ENCODE peak calls at places on chromosomes 1 and 21, in four cellular contexts. L, H, W and I are unnamed samples.

GRCh38 chr1:8625981-8626898 is 191.2 kb downstream of the RERE start:
- DNase-seq in L (no peak), H (no peak), W (no peak), I (peak; percentile 3)

GRCh38 chr21:42040411-42041180 is 30.4 kb upstream of the ZBTB21 start:
- DNase-seq in L (no peak), H (no peak), W (peak; percentile 46), I (peak; percentile 99)

GRCh38 chr1:25782608-25783201 is 17.3 kb upstream of the SELENON start:
- DNase-seq in L (no peak), H (no peak), W (no peak), I (no peak)

GRCh38 chr21:35234725-35235124 is 185.6 kb upstream of the RUNX1 start:
- DNase-seq in L (no peak), H (no peak), W (no peak), I (no peak)

GRCh38 chr1:204405988-204406387 is 5.6 kb downstream of the PPP1R15B start:
- DNase-seq in L (no peak), H (no peak), W (no peak), I (no peak)

GRCh38 chr1:227082999-227083746 is 143.1 kb downstream of the COQ8A start:
- DNase-seq in L (no peak), H (no peak), W (no peak), I (no peak)

GRCh38 chr1:91806777-91807700 is 78.9 kb downstream of the TGFBR3 start:
- DNase-seq in L (no peak), H (no peak), W (no peak), I (no peak)

GRCh38 chr1:89907669-89908293 is 86.9 kb downstream of the LRRC8D start:
- DNase-seq in L (no peak), H (no peak), W (no peak), I (no peak)

GRCh38 chr1:35364732-35365131 is 96.2 kb downstream of the ZMYM4 start:
- DNase-seq in L (no peak), H (no peak), W (no peak), I (no peak)

GRCh38 chr1:118999348-119000071 is 11.4 kb upstream of the TBX15 start:
- DNase-seq in L (no peak), H (no peak), W (no peak), I (no peak)

GRCh38 chr21:14762734-14763694 is 216.9 kb upstream of the SAMSN1 start:
- DNase-seq in L (no peak), H (no peak), W (no peak), I (no peak)

GRCh38 chr1:39507230-39507928 is 15.9 kb downstream of the BMP8A start:
- DNase-seq in L (no peak), H (peak; percentile 37), W (no peak), I (no peak)

GRCh38 chr1:38789498-38790169 is 69.9 kb downstream of the RRAGC start:
- DNase-seq in L (no peak), H (no peak), W (no peak), I (no peak)

GRCh38 chr1:92186081-92186480 is 31.6 kb upstream of the C1orf146 start:
- DNase-seq in L (no peak), H (no peak), W (no peak), I (no peak)

GRCh38 chr1:46401964-46402626 is 8.0 kb downstream of the FAAH start:
- DNase-seq in L (peak; percentile 87), H (peak; percentile 68), W (peak; percentile 40), I (peak; percentile 76)

GRCh38 chr1:22285545-22286396 is 142.9 kb upstream of the WNT4 start:
- DNase-seq in L (no peak), H (peak; percentile 87), W (no peak), I (no peak)

GRCh38 chr21:36203603-36203889 is 46.9 kb downstream of the DOP1B start:
- DNase-seq in L (no peak), H (no peak), W (no peak), I (peak; percentile 88)

GRCh38 chr1:66436378-66437135 is 97.4 kb upstream of the SGIP1 start:
- DNase-seq in L (no peak), H (no peak), W (no peak), I (peak; percentile 30)

GRCh38 chr1:1128454-1129139 is 12.7 kb upstream of the C1orf159 start:
- DNase-seq in L (peak; percentile 63), H (peak; percentile 47), W (no peak), I (no peak)

GRCh38 chr1:88302843-88303486 is 381.1 kb upstream of the PKN2 start:
- DNase-seq in L (no peak), H (no peak), W (peak; percentile 16), I (no peak)

GRCh38 chr1:233523047-233523446 is 90.9 kb upstream of the KCNK1 start:
- DNase-seq in L (no peak), H (no peak), W (no peak), I (no peak)

GRCh38 chr1:109468903-109469302 is 2.6 kb downstream of the SYPL2 start:
- DNase-seq in L (no peak), H (no peak), W (no peak), I (no peak)

GRCh38 chr1:207672525-207673130 is 27.7 kb downstream of the CR1L start:
- DNase-seq in L (peak; percentile 25), H (no peak), W (no peak), I (peak; percentile 15)

GRCh38 chr1:225996946-225997545 is 2.1 kb downstream of the SDE2 start:
- DNase-seq in L (no peak), H (no peak), W (no peak), I (no peak)

GRCh38 chr21:42238185-42238934 is 19.4 kb downstream of the ABCG1 start:
- DNase-seq in L (no peak), H (no peak), W (no peak), I (no peak)

GRCh38 chr1:61950418-61950817 is 208.1 kb downstream of the PATJ start:
- DNase-seq in L (no peak), H (no peak), W (no peak), I (no peak)

GRCh38 chr21:46326110-46326703 is 2.3 kb downstream of the PCNT start:
- DNase-seq in L (no peak), H (no peak), W (no peak), I (no peak)

GRCh38 chr21:46323710-46324389 is at the start of the genes C21orf58 and PCNT:
- DNase-seq in L (peak; percentile 98), H (peak; percentile 99), W (peak; percentile 98), I (peak; percentile 99)

GRCh38 chr21:46323227-46323709 is 402 bp downstream of the C21orf58 start:
- DNase-seq in L (no peak), H (no peak), W (no peak), I (no peak)

GRCh38 chr21:46325073-46325912 is 1.3 kb downstream of the PCNT start:
- DNase-seq in L (peak; percentile 57), H (peak; percentile 65), W (peak; percentile 52), I (peak; percentile 64)

DNA sequence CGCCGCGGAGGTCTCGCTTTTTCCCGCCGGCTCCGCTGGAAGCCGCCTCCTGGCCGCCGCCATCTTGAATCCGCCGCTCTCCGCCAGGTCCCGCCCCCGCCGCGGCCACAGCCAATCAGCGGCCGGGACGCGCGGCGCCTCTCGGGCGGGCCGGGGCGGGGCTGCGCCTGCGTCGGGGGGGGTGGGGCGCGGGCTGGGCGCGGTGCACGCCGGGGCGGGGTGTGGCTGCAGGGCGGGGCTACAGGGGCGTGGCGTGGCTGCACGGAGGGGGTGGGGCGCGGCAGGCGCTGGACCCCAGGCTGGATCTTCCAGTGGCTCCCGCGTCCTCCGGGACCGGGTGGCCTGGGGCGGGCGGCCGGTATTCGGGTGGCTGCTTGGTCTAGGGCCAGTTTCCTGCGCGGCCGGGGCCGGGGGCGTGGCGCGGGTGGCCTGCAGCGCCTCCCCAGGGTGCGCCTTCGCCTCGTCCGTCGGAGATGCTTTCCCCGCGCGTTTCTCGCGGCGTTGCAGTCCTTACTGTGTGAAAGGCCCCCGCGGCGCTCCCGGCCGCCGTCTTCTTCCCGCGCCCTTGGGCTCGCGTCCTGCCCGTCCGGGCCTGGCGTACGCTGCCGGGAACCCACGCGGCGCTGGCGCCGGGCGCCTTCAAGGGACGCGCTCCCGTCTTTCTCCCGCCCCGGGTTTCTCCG is 575 bp downstream of the PCNT start:
- DNase-seq in L (peak; percentile 90), H (peak; percentile 93), W (peak; percentile 89), I (peak; percentile 74)
- TF ChIP-seq POLR2A in L (peak; percentile 30), H (peak; percentile 6), W (peak; percentile 26), I (peak; percentile 86)

GRCh38 chr1:156114919-156115513 is 505 bp downstream of the LMNA start:
- DNase-seq in L (no peak), H (peak; percentile 71), W (peak; percentile 61), I (no peak)

GRCh38 chr1:156112276-156113137 is 2.0 kb upstream of the LMNA start:
- DNase-seq in L (no peak), H (no peak), W (no peak), I (no peak)

GRCh38 chr1:156113263-156114004 is 1.1 kb upstream of the LMNA start:
- DNase-seq in L (no peak), H (no peak), W (no peak), I (no peak)

GRCh38 chr1:156115514-156116374 is 1.2 kb downstream of the LMNA start:
- DNase-seq in L (peak; percentile 76), H (peak; percentile 82), W (peak; percentile 71), I (peak; percentile 55)

GRCh38 chr1:156114101-156114918 is at the start of gene LMNA:
- DNase-seq in L (peak; percentile 94), H (peak; percentile 94), W (peak; percentile 91), I (peak; percentile 98)
- TF ChIP-seq POLR2A in L (peak; percentile 99), H (peak; percentile 99), W (peak; percentile 99), I (peak; percentile 99)

GRCh38 chr1:100353988-100354387 is 1.7 kb downstream of the CDC14A start:
- DNase-seq in L (no peak), H (no peak), W (no peak), I (peak; percentile 47)

GRCh38 chr1:100353073-100353801 is 931 bp downstream of the CDC14A start:
- DNase-seq in L (peak; percentile 55), H (no peak), W (peak; percentile 50), I (no peak)

GRCh38 chr1:100358210-100358609 is 5.9 kb downstream of the CDC14A start:
- DNase-seq in L (no peak), H (no peak), W (no peak), I (no peak)

GRCh38 chr1:100352267-100353072 is at the start of gene CDC14A:
- DNase-seq in L (peak; percentile 94), H (peak; percentile 91), W (peak; percentile 93), I (peak; percentile 84)

DNA sequence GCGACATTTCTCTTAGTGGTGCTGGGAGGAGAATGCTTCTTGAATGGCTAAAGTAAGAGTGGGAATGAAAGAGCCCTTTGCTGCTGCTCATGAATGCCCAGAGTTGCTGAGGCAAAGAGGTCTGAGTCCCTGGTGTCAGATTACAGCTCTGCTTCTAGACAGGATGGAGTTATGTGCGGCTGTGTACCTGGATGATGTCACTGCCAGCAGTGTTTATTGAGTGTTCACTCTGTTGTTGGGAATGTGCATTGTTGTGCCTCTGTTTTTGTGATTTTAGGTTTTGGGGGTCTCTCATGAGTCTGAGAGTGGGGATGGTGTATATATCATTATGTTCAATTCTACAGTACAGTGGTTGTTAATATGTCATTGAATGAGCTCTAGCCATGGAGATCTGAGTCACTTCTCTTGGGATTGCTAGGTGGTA is 2.7 kb downstream of the CDC14A start:
- DNase-seq in L (peak; percentile 32), H (no peak), W (no peak), I (peak; percentile 12)
- TF ChIP-seq POLR2A in L (peak; percentile 18), H (no peak), W (no peak), I (no peak)

GRCh38 chr1:58395355-58395754 is 151.2 kb downstream of the OMA1 start:
- DNase-seq in L (no peak), H (no peak), W (peak; percentile 19), I (peak; percentile 57)

GRCh38 chr1:58390051-58390450 is 156.5 kb downstream of the OMA1 start:
- DNase-seq in L (no peak), H (no peak), W (no peak), I (no peak)

GRCh38 chr1:58391514-58391913 is 155.0 kb downstream of the OMA1 start:
- DNase-seq in L (no peak), H (no peak), W (no peak), I (no peak)

GRCh38 chr1:58391056-58391455 is 155.5 kb downstream of the OMA1 start:
- DNase-seq in L (no peak), H (no peak), W (peak; percentile 28), I (no peak)

GRCh38 chr1:58392083-58392482 is 154.4 kb downstream of the OMA1 start:
- DNase-seq in L (no peak), H (no peak), W (no peak), I (no peak)
- TF ChIP-seq POLR2A in L (no peak), H (no peak), W (no peak), I (no peak)